ENCODE peak calls at places on chromosomes 2 and 18, in six cellular contexts. Q is ELR, S is AG09309, N is kidney tubule cell, B is cardiac fibroblast, Z is NCI-H69. J is an unnamed sample.

GRCh38 chr2:220198911-220199310 is 571.5 kb downstream of the SLC4A3 start:
- DNase-seq in Q (peak; percentile 89), S (peak; percentile 77), N (no peak), B (peak; percentile 87), Z (peak; percentile 1), J (peak; percentile 91)

GRCh38 chr18:75854174-75854573 is 426.7 kb upstream of the SMIM21 start:
- DNase-seq in Q (no peak), S (no peak), N (no peak), B (no peak), Z (peak; percentile 51), J (no peak)

GRCh38 chr2:213216461-213216860 is 65.0 kb upstream of the IKZF2 start:
- DNase-seq in Q (no peak), S (no peak), N (no peak), B (peak; percentile 98), Z (no peak), J (peak; percentile 73)

GRCh38 chr18:74316257-74317180 is 880 bp downstream of the C18orf63 start:
- DNase-seq in Q (peak; percentile 69), S (peak; percentile 80), N (peak; percentile 87), B (peak; percentile 79), Z (no peak), J (peak; percentile 93)

GRCh38 chr2:24439280-24439970 is 51.6 kb upstream of the NCOA1 start:
- DNase-seq in Q (no peak), S (no peak), N (no peak), B (peak; percentile 34), Z (no peak), J (no peak)

GRCh38 chr18:8478166-8478967 is 130.9 kb upstream of the RAB12 start:
- DNase-seq in Q (peak; percentile 72), S (no peak), N (peak; percentile 58), B (peak; percentile 62), Z (peak; percentile 84), J (peak; percentile 53)

GRCh38 chr2:235002198-235003095 is 50.6 kb downstream of the SH3BP4 start:
- DNase-seq in Q (no peak), S (no peak), N (peak; percentile 76), B (no peak), Z (peak; percentile 58), J (peak; percentile 77)

GRCh38 chr2:127568128-127568527 is 32.6 kb downstream of the MYO7B start:
- DNase-seq in Q (no peak), S (no peak), N (no peak), B (no peak), Z (no peak), J (no peak)

GRCh38 chr2:151614606-151615306 is 119.5 kb downstream of the NEB start:
- DNase-seq in Q (no peak), S (no peak), N (peak; percentile 26), B (no peak), Z (no peak), J (no peak)

GRCh38 chr2:108224022-108224421 is 15.7 kb upstream of the SULT1C3 start:
- DNase-seq in Q (no peak), S (no peak), N (peak; percentile 65), B (no peak), Z (no peak), J (no peak)

GRCh38 chr2:188132385-188132784 is 159.3 kb upstream of the GULP1 start:
- DNase-seq in Q (no peak), S (no peak), N (no peak), B (peak; percentile 24), Z (peak; percentile 88), J (no peak)

GRCh38 chr2:38239452-38239851 is 137.6 kb downstream of the ATL2 start:
- DNase-seq in Q (no peak), S (peak; percentile 71), N (peak; percentile 67), B (no peak), Z (no peak), J (peak; percentile 86)

GRCh38 chr2:99960724-99961566 is 181.4 kb downstream of the AFF3 start:
- DNase-seq in Q (no peak), S (no peak), N (no peak), B (no peak), Z (peak; percentile 12), J (no peak)

GRCh38 chr18:39523281-39523680 is 1957.7 kb upstream of the CELF4 start:
- DNase-seq in Q (peak; percentile 73), S (no peak), N (peak; percentile 87), B (peak; percentile 56), Z (no peak), J (peak; percentile 2)

GRCh38 chr18:79395761-79396404 is at the start of gene NFATC1:
- DNase-seq in Q (peak; percentile 40), S (no peak), N (peak; percentile 53), B (peak; percentile 76), Z (peak; percentile 89), J (peak; percentile 63)

GRCh38 chr2:101809656-101810055 is 112.1 kb downstream of the MAP4K4 start:
- DNase-seq in Q (no peak), S (no peak), N (no peak), B (no peak), Z (peak; percentile 66), J (peak; percentile 49)

GRCh38 chr2:177572236-177572671 is 179.7 kb downstream of the AGPS start:
- DNase-seq in Q (no peak), S (peak; percentile 46), N (peak; percentile 49), B (no peak), Z (peak; percentile 59), J (peak; percentile 18)

GRCh38 chr2:84865181-84865783 is 15.6 kb downstream of the TRABD2A start:
- DNase-seq in Q (peak; percentile 68), S (no peak), N (peak; percentile 23), B (peak; percentile 49), Z (peak; percentile 22), J (peak; percentile 38)

GRCh38 chr2:1744151-1744445 is 217 bp downstream of the PXDN start:
- DNase-seq in Q (no peak), S (no peak), N (no peak), B (no peak), Z (no peak), J (peak; percentile 40)

GRCh38 chr2:58700621-58701020 is 459.5 kb upstream of the FANCL start:
- DNase-seq in Q (peak; percentile 56), S (no peak), N (no peak), B (no peak), Z (no peak), J (no peak)

GRCh38 chr2:236744316-236745105 is 174.9 kb downstream of the ACKR3 start:
- DNase-seq in Q (peak; percentile 73), S (peak; percentile 98), N (peak; percentile 30), B (peak; percentile 89), Z (no peak), J (peak; percentile 99)

GRCh38 chr18:21359746-21360145 is 117.7 kb downstream of the GREB1L start:
- DNase-seq in Q (peak; percentile 42), S (no peak), N (no peak), B (peak; percentile 24), Z (no peak), J (no peak)

GRCh38 chr2:16378031-16378430 is 287.6 kb downstream of the CYRIA start:
- DNase-seq in Q (no peak), S (no peak), N (no peak), B (no peak), Z (no peak), J (no peak)

GRCh38 chr2:239189711-239190131 is 211.1 kb downstream of the HDAC4 start:
- DNase-seq in Q (no peak), S (no peak), N (no peak), B (no peak), Z (no peak), J (no peak)

GRCh38 chr2:209771474-209772292 is at the start of gene UNC80:
- DNase-seq in Q (peak; percentile 19), S (no peak), N (peak; percentile 58), B (peak; percentile 55), Z (peak; percentile 80), J (peak; percentile 49)

GRCh38 chr2:233428438-233428837 is 74.1 kb downstream of the DGKD start:
- DNase-seq in Q (no peak), S (no peak), N (no peak), B (no peak), Z (no peak), J (no peak)

GRCh38 chr2:241901500-241902351 is 32.2 kb downstream of the RTP5 start:
- DNase-seq in Q (no peak), S (no peak), N (peak; percentile 32), B (no peak), Z (no peak), J (peak; percentile 17)